ENCODE peak calls at places on chromosome 3, in seven cellular contexts. I is MCF 10A, Q is neural crest cell, D is tibial nerve, R is activated B cell treated with CpG ODN at 0.5 μM for 24 hours, C is body of pancreas, E is natural killer cell. N is an unnamed sample.

GRCh38 chr3:57110797-57111196 is 50.3 kb downstream of the SPATA12 start:
- DNase-seq in R (no peak), C (no peak), E (no peak), I (no peak), Q (no peak), D (no peak), N (no peak)

GRCh38 chr3:85796140-85796539 is 837.4 kb downstream of the CADM2 start:
- DNase-seq in I (no peak), D (no peak), Q (no peak), R (no peak), C (no peak), E (no peak), N (no peak)

GRCh38 chr3:175093738-175094137 is 234.6 kb downstream of the NAALADL2 start:
- DNase-seq in C (no peak), E (no peak), D (no peak), Q (no peak), I (no peak), R (no peak), N (no peak)

GRCh38 chr3:58025406-58025805 is 17.2 kb downstream of the FLNB start:
- DNase-seq in I (no peak), C (no peak), D (no peak), E (no peak), R (no peak), Q (no peak), N (no peak)

GRCh38 chr3:106176734-106177133 is 307.9 kb upstream of the CBLB start:
- DNase-seq in C (no peak), R (no peak), I (no peak), Q (no peak), E (no peak), D (no peak), N (no peak)

GRCh38 chr3:188080091-188080490 is 73.9 kb upstream of the LPP start:
- DNase-seq in R (no peak), E (no peak), I (no peak), C (no peak), D (no peak), Q (no peak), N (no peak)

GRCh38 chr3:107882881-107883280 is 207.9 kb downstream of the CD47 start:
- DNase-seq in E (no peak), D (no peak), Q (no peak), I (no peak), C (no peak), R (no peak), N (no peak)

GRCh38 chr3:79517766-79518413 is 249.9 kb downstream of the ROBO1 start:
- DNase-seq in I (peak), Q (no peak), D (no peak), E (no peak), C (no peak), R (no peak), N (peak)

GRCh38 chr3:61008168-61008737 is 243.0 kb downstream of the FHIT start:
- DNase-seq in Q (no peak), I (no peak), E (no peak), D (no peak), R (no peak), C (no peak), N (no peak)

GRCh38 chr3:69095636-69096035 is 10.9 kb downstream of the ARL6IP5 start:
- DNase-seq in I (no peak), E (no peak), D (no peak), Q (no peak), C (no peak), R (no peak), N (no peak)

GRCh38 chr3:188527389-188527788 is 373.4 kb downstream of the LPP start:
- DNase-seq in E (no peak), R (no peak), Q (no peak), C (no peak), D (no peak), I (no peak), N (no peak)

GRCh38 chr3:184737641-184738518 is 26.0 kb upstream of the MAGEF1 start:
- DNase-seq in I (peak), D (no peak), Q (no peak), C (no peak), E (peak), R (no peak), N (peak)

GRCh38 chr3:67947808-67948508 is 293.5 kb upstream of the SUCLG2 start:
- DNase-seq in C (no peak), E (no peak), R (no peak), I (no peak), D (no peak), Q (peak), N (no peak)

GRCh38 chr3:33900440-33900808 is 102.0 kb downstream of the PDCD6IP start:
- DNase-seq in D (no peak), C (no peak), Q (no peak), E (no peak), R (no peak), I (no peak), N (no peak)

GRCh38 chr3:133159498-133160475 is 121.6 kb downstream of the TMEM108 start:
- DNase-seq in E (no peak), I (no peak), R (no peak), C (no peak), D (no peak), Q (no peak), N (no peak)

GRCh38 chr3:69354948-69355347 is 30.9 kb downstream of the FRMD4B start:
- DNase-seq in R (no peak), I (peak), C (no peak), Q (no peak), D (no peak), E (no peak), N (no peak)

GRCh38 chr3:134542287-134542686 is 56.4 kb downstream of the CEP63 start:
- DNase-seq in Q (no peak), D (no peak), E (no peak), C (no peak), I (no peak), R (no peak), N (no peak)

GRCh38 chr3:101695779-101696372 is 9.4 kb upstream of the RPL24 start:
- DNase-seq in C (no peak), R (no peak), I (peak), D (no peak), E (no peak), Q (peak), N (peak)

GRCh38 chr3:111595239-111595638 is at the start of gene ZBED2:
- DNase-seq in E (no peak), I (peak), D (no peak), C (no peak), R (no peak), Q (no peak), N (no peak)

GRCh38 chr3:76096836-76097587 is 311.7 kb upstream of the ZNF717 start:
- DNase-seq in R (no peak), C (no peak), D (no peak), E (no peak), Q (no peak), I (no peak), N (peak)

GRCh38 chr3:156620901-156621300 is 53.5 kb upstream of the TIPARP start:
- DNase-seq in D (no peak), I (no peak), C (no peak), E (no peak), Q (no peak), R (no peak), N (no peak)

GRCh38 chr3:38129058-38129457 is 7.9 kb downstream of the ACAA1 start:
- DNase-seq in R (no peak), E (no peak), C (no peak), D (no peak), Q (no peak), I (no peak), N (no peak)

GRCh38 chr3:148631124-148631903 is 66.4 kb upstream of the AGTR1 start:
- DNase-seq in E (no peak), Q (no peak), C (no peak), I (no peak), D (no peak), R (no peak), N (peak)
- TF ChIP-seq CTCF in E (no peak), Q (peak), C (no peak), I (no peak), D (no peak), R (no peak), N (peak)

DNA sequence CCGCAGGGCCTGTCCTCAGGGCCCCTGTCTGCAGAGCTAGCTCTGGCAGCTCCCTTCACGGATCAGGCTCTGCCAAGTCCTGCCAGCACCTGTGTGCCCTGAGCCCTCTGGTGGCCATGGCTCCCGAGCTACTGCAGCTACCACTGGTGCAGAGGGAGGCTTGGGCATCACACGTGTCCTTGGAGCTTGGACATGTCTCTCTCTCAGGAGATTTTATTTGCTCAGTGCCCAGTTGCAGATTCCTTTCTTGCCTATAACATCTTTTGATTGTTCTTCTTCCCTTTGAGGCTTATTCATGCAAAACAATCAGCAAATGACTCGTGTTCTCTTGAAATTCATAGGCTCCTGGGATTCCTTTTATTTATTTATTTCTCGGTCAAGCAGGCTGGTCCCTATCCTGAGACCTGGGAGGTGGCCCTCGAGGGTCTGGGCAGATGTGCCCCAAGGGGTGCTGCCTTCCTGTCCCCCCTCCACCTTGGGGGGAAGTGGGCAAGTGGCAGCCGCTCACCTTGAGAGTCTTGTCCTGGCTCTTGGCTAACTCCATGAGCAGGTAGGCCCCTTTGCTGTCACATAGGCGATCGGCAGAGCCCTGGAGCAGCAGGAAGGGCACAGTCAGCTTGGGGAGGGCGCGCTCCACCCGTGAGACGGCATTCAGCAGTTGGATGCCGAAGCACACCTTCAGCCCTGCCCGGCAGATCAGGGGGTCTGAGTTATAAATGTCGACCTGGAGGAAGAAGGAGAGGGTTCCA is 21.9 kb downstream of the ABTB1 start:
- DNase-seq in E (no peak), D (no peak), I (peak), R (no peak), C (peak), Q (no peak), N (peak)
- TF ChIP-seq CTCF in E (no peak), D (no peak), I (peak), R (no peak), C (peak), Q (peak), N (peak)

GRCh38 chr3:165346503-165346902 is 150.3 kb upstream of the SLITRK3 start:
- DNase-seq in D (no peak), I (no peak), C (no peak), Q (no peak), E (no peak), R (no peak), N (no peak)
- TF ChIP-seq CTCF in D (no peak), I (no peak), C (no peak), Q (no peak), E (no peak), R (no peak), N (no peak)

GRCh38 chr3:1087066-1087555 is 5.7 kb upstream of the CNTN6 start:
- DNase-seq in E (no peak), C (peak), Q (no peak), I (peak), R (no peak), D (no peak), N (peak)
- TF ChIP-seq CTCF in E (no peak), C (peak), Q (peak), I (peak), R (no peak), D (no peak), N (peak)

GRCh38 chr3:160210799-160211221 is 14.4 kb upstream of the C3orf80 start:
- DNase-seq in I (peak), C (no peak), D (no peak), Q (no peak), R (no peak), E (no peak), N (peak)
- TF ChIP-seq CTCF in I (peak), C (peak), D (no peak), Q (peak), R (no peak), E (no peak), N (peak)

GRCh38 chr3:123802007-123802630 is 82.0 kb downstream of the MYLK start:
- DNase-seq in E (no peak), R (no peak), C (no peak), D (no peak), I (no peak), Q (no peak), N (no peak)

GRCh38 chr3:123804676-123805075 is 79.5 kb downstream of the MYLK start:
- DNase-seq in R (no peak), Q (no peak), C (no peak), I (no peak), E (no peak), D (no peak), N (no peak)

GRCh38 chr3:123801474-123801873 is 82.7 kb downstream of the MYLK start:
- DNase-seq in C (no peak), R (no peak), E (no peak), D (no peak), Q (no peak), I (no peak), N (no peak)

GRCh38 chr3:123805504-123805903 is 78.6 kb downstream of the MYLK start:
- DNase-seq in D (no peak), I (no peak), R (no peak), C (no peak), Q (no peak), E (no peak), N (no peak)

DNA sequence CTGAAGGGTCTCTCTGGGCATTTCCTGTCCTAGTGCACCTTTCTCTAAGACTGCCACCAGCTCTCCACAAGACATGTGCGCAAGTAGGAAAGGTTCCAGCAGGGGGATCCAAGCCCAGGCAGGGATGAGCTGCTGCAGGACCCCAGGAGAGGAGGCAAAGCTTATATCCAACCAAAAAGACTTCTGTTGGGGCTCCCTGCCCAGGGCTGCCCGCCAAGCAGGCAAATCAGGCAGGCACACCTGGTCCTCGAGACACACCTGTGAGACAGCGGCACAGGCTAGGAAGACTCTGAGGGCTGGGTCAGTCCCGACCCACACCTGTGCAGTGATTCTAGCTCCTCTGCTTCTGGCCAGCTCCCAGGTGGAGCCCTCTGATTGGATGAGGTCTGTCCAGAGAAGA is 80.6 kb downstream of the MYLK start:
- DNase-seq in R (no peak), E (no peak), Q (no peak), D (no peak), C (no peak), I (no peak), N (no peak)
- TF ChIP-seq CTCF in R (no peak), E (no peak), Q (no peak), D (no peak), C (no peak), I (no peak), N (no peak)

DNA sequence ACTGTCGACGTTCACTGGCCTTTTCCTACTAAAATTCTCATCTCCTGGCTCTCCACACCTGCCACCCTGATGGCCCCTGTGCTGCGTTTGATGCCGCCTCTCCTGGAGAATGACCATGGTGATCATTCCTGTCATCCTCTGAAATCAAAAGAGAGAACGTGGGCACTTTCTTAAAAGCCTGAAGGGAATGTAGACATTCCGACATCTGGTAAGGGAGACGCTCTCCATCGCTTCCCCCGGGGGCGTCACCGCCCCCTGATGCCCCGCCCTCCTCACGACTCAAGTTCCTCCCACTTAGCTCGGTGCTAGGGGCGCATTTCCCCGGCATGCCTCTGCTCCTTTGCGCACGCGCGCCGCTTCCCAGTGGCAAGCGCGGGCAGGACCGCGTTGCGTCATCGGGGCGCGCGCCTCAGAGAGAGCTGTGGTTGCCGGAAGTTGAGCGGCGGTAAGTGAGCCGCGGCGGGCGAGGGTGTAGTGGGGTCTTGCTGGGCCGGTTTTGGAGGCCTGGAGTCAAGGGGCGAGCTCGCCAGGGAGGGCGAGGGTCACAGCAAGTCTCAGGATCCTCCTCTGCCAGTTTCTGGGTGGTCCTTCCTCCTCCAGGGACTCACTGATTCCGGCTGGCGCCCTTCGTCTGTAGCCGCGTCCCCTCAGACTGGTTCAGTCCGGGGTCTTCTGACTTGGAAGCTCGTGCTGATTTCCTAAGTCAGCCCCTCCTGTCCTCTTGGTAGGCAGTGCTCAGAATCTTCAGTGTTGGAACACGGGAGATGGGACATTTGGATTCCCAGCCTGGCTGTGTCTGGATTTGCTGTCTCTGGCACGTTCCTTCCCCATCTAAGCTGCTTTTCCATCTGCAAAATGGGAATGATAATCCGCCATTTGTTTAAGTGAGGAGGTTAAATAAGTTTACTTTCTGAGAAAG is at the start of gene ATG7:
- DNase-seq in E (peak), R (peak), D (peak), Q (peak), C (peak), I (peak), N (peak)
- TF ChIP-seq CTCF in E (no peak), R (no peak), D (no peak), Q (no peak), C (peak), I (no peak), N (no peak)

DNA sequence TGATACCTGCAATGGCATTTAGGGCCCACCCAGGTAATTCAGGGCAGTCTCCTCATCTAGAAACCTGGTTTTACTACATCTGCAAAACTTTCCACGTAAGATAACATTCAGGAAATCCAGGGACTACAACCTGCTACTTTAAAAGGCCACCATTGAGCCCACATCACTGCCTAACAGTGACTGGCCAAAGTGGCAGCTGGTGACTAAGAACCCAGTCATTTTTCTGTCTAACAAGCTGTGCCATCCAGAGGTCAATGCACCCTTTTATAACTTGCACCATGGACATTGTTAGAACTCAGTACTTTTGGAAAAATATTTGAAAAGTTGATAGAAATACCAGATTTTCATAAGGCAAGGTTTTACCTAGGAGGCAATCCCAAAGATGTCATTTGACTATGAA is 492.4 kb downstream of the OTOL1 start:
- DNase-seq in R (no peak), E (no peak), Q (no peak), I (no peak), C (no peak), D (no peak), N (no peak)
- TF ChIP-seq CTCF in R (no peak), E (no peak), Q (no peak), I (no peak), C (no peak), D (no peak), N (no peak)

GRCh38 chr3:45946307-45946706 is 3.0 kb downstream of the CXCR6 start:
- DNase-seq in E (no peak), R (no peak), D (no peak), I (no peak), C (no peak), Q (no peak), N (no peak)
- TF ChIP-seq CTCF in E (no peak), R (no peak), D (no peak), I (no peak), C (no peak), Q (no peak), N (no peak)